ENCODE peak calls at places on chromosomes 12 and 14, in five cellular contexts. J, D, N, H and W are unnamed samples.

GRCh38 chr14:91237219-91237618 is 7.3 kb downstream of the GPR68 start:
- DNase-seq in N (peak), H (peak), D (no peak), J (no peak), W (no peak)

GRCh38 chr12:107310621-107311020 is 217.3 kb upstream of the CRY1 start:
- DNase-seq in D (no peak), N (peak), J (no peak), H (no peak), W (no peak)

GRCh38 chr14:75970989-75971388 is 10.8 kb downstream of the TGFB3 start:
- DNase-seq in J (no peak), N (no peak), D (no peak), H (no peak), W (no peak)

GRCh38 chr14:76900406-76901085 is 74.3 kb downstream of the LRRC74A start:
- DNase-seq in N (no peak), D (no peak), H (no peak), J (no peak), W (no peak)

GRCh38 chr12:115149279-115149678 is 465.3 kb upstream of the TBX3 start:
- DNase-seq in N (no peak), H (peak), D (no peak), J (no peak), W (no peak)

GRCh38 chr12:31590730-31591307 is at the start of gene DENND5B:
- DNase-seq in N (peak), H (peak), J (no peak), D (peak), W (peak)

GRCh38 chr14:24329736-24330135 is 5.1 kb downstream of the ADCY4 start:
- DNase-seq in D (no peak), N (no peak), H (no peak), J (no peak), W (no peak)

GRCh38 chr12:56115329-56115728 is 1.1 kb upstream of the RPL41 start:
- DNase-seq in H (peak), N (peak), D (peak), J (no peak), W (peak)

GRCh38 chr12:132401982-132402381 is 72.6 kb upstream of the GALNT9 start:
- DNase-seq in D (no peak), J (no peak), H (no peak), N (no peak), W (no peak)

GRCh38 chr12:52195065-52195730 is 3.4 kb upstream of the KRT80 start:
- DNase-seq in H (peak), D (no peak), N (peak), J (no peak), W (no peak)

GRCh38 chr12:6200266-6201198 is at the start of gene CD9:
- DNase-seq in H (no peak), J (no peak), N (no peak), D (peak), W (peak)

GRCh38 chr12:107328442-107329133 is 235.2 kb upstream of the CRY1 start:
- DNase-seq in H (peak), N (peak), D (no peak), J (no peak), W (no peak)

GRCh38 chr12:48969847-48970701 is 1.5 kb downstream of the WNT10B start:
- DNase-seq in H (no peak), J (no peak), N (peak), D (no peak), W (no peak)

GRCh38 chr12:6982532-6982931 is 11.8 kb downstream of the EMG1 start:
- DNase-seq in D (no peak), H (no peak), J (no peak), N (no peak), W (no peak)

DNA sequence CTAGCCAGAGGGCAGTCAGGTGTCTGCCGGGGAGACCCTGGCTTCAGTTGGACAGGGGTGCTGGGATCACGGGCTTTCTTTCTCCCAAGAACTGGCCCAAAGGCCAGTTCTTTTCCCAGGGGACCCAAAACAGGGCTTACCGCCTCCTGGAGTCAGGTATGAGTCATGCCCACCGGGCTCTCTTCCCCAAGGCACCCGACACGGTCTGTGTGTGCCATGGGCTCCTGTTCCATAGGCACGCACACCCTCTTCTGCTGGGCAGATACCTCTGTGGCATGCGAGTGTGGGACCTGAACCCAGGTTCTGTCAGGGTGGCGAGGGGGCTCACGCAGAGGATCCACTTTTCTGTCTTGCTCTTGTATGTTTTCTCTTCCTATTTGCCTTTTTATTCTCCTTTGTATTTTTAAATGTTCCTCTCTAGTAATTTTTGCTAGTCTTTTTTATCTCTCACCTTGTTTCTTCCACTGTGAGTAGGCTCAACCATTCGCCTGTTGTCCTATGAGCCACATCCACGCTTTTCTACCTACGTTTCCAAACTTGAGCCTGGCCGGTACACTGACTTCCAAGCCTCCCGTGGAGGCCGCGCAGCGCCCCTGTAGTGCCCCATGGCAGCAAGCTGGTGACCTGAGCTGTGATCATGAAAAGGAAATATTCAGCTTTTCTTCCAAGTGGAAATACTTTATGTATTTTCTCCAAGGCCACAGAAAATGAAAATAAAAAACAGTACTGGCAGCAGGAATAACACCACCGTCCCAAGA is 362.2 kb downstream of the CACNA1C start:
- DNase-seq in N (no peak), J (no peak), D (no peak), H (no peak), W (no peak)
- TF ChIP-seq CTCF in N (no peak), J (no peak), D (no peak), H (no peak), W (no peak)

DNA sequence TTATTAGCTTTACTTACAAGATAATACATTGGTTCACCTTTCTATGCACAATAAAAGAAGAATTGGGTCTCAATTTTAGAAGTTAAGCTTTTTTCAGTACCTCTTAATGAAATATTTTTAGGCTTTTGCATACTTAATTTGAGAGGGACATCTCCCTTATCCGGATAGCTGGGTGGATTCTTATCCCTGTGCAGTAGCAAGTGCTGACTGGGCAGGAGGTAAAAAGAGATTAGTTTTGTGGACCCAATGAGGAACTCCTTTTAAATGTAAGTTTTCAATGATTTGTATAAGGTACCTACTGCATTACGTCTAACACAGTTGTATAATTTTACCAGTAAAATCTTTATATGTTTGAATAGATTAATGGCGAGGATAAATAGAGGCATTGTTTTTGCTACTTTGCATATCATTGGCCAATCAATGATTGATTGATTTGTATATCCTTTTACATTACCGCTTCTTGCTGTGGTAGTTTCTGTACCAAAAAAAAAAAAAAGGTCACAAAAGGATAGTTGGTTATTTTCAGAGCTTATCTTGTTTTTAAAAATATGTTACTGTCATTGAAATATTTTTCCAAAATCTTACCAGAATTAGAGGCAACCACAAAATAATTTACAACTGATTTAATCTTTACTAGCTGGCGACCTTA is 2.2 kb downstream of the CPSF6 start:
- DNase-seq in J (no peak), D (no peak), H (peak), N (peak), W (no peak)
- H3K4me3 ChIP-seq in J (peak), D (peak), H (peak), N (peak), W (peak)

GRCh38 chr12:82721726-82722125 is 35.0 kb downstream of the TMTC2 start:
- DNase-seq in H (no peak), D (no peak), J (no peak), N (no peak), W (no peak)
- H3K27ac ChIP-seq in H (no peak), D (no peak), J (no peak), N (no peak), W (no peak)

DNA sequence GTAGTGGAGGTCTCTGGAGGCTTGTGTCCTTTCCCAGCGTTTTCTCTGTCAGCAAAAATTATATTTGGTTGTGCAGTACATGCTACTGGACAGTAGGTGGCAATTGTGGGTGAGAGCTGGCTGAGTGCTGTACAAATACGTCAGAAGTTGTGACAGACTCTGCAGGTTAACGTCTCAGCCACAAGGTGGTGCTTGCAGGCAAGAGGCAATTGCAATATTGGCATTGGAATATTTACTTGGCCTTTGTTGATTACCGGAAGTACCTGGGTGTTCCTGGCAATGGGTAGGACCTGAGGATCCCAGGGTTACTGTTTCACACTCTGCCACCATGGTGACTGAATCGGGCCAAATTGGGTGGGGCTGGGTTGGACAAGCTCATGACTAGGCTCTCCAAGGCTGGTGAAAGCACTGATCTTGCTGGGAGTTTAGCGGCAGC is 333.9 kb upstream of the LMO3 start:
- DNase-seq in D (no peak), J (no peak), H (peak), N (peak), W (no peak)
- TF ChIP-seq CTCF in D (no peak), J (peak), H (peak), N (peak), W (no peak)

GRCh38 chr14:68416156-68416555 is 376.7 kb downstream of the ZFP36L1 start:
- DNase-seq in H (no peak), J (no peak), D (no peak), N (no peak), W (no peak)

GRCh38 chr14:68421116-68421515 is 371.8 kb downstream of the ZFP36L1 start:
- DNase-seq in H (no peak), N (no peak), D (no peak), J (no peak), W (no peak)

GRCh38 chr14:68417007-68417659 is 375.7 kb downstream of the ZFP36L1 start:
- DNase-seq in J (no peak), H (no peak), D (no peak), N (no peak), W (no peak)

GRCh38 chr14:68420354-68420753 is 372.5 kb downstream of the ZFP36L1 start:
- DNase-seq in N (no peak), J (no peak), D (no peak), H (no peak), W (no peak)

DNA sequence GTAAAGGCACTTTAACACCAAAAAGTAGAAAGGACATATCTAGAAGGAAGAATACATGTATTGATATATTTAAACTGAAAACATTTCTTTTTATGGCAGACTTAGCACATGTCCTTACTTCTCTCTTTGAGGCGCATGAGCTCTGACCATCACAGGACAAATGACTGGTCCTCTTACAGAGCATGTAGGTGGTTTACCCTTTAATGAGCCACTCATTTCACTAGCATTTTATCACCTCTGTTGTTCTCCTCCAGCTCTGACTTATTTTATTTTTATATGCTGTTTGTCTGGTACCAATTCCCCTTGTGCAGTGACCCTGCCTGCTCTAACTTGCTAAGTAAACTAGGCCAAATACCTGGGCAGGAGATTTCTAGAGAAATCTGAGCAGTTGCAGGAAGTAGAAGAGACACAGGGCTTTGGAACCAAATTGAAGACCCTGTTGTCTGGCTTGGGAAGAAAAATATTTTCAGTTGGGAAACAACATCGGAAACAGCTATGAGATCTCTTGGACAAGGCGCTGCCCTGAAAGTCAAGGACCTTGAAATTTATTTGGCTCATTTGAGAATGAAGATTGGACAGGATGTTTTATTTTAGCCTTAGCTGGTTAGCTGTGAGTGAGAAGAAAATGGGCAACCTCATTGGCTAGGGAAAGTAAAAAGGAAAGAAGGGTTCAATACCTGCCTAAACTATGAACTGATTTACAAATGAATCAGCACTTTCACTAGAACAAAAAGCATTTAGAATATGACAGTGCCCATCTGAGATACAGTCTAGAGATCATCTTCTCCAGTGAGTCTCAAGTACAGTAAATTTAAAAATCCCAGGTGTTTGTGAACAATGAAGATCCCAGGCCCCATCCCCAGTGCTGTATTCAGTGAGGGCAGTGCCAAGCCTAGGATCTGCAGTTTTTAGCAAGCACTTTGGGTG is 374.4 kb downstream of the ZFP36L1 start:
- DNase-seq in N (no peak), D (no peak), H (no peak), J (no peak), W (no peak)
- H3K4me3 ChIP-seq in N (no peak), D (no peak), H (no peak), J (no peak), W (no peak)

GRCh38 chr12:66877886-66878285 is 199.0 kb upstream of the GRIP1 start:
- DNase-seq in D (no peak), H (no peak), N (no peak), J (no peak), W (no peak)
- H3K27ac ChIP-seq in D (no peak), H (no peak), N (no peak), J (no peak), W (no peak)

DNA sequence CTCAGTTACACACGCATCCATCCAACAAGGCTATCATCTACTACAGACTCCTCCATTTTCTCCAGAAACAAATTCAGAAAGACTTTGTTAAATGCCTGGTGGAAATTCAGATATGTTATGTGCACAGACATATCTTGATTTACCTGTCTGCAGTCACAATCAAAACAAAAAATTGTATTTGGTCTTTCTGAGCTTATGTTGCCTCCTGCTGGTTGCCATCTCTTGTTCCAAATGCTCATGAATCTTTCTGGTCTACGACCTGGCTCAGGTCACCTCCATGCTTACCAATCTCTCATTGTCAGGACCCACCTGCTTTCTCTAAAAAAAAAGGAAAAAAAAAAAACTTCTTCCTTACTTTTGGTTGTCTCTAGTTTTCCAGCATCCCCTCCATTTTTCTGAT is 169.2 kb upstream of the PLXNC1 start:
- DNase-seq in N (peak), D (peak), J (no peak), H (peak), W (no peak)
- TF ChIP-seq CTCF in N (peak), D (peak), J (no peak), H (peak), W (no peak)

GRCh38 chr12:99960312-99960711 is 24.4 kb downstream of the ANKS1B start:
- DNase-seq in D (no peak), N (no peak), H (no peak), J (no peak), W (no peak)
- H3K4me3 ChIP-seq in D (no peak), N (no peak), H (no peak), J (no peak), W (no peak)

DNA sequence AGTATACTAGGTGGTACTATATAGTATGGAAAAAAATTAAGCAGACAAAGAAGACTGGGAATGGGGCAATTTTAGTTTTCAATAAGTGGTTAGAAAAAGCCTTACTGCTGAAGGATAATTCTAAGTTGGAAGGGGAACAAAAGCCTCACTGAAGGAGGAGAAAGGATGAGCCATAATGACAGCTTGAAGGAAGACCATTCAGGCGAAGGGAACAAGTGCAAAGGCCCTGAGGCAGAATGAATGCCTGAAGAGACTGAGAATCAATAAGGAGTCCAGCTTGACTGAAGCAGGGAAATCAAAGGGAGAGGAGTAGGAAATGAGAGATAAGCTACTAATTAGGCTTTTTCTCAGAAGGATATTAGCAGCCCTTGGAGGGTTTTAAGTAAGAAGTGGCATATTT is 28.5 kb downstream of the PPP1R13B start:
- DNase-seq in H (no peak), N (no peak), J (no peak), D (no peak), W (no peak)
- H3K27ac ChIP-seq in H (no peak), N (no peak), J (no peak), D (peak), W (no peak)